ENCODE peak calls at places on chromosomes 5 and 9, in eight cellular contexts. K is fibroblast of villous mesenchyme, T is epithelial cell of proximal tubule, O is brain microvascular endothelial cell, V is A673, S is kidney epithelial cell, Y is AG04449, H is astrocyte of the spinal cord. I is an unnamed sample.

GRCh38 chr9:120783611-120784047 is 9.6 kb downstream of the FBXW2 start:
- DNase-seq in K (peak), T (peak), O (no peak), V (peak), S (peak), Y (peak), H (no peak), I (no peak)

GRCh38 chr5:74903165-74903787 is 37.1 kb upstream of the FAM169A start:
- DNase-seq in K (no peak), T (no peak), O (no peak), V (no peak), S (no peak), Y (no peak), H (no peak), I (peak)

GRCh38 chr5:33474004-33474403 is 33.2 kb downstream of the TARS1 start:
- DNase-seq in K (no peak), T (no peak), O (no peak), V (no peak), S (no peak), Y (no peak), H (no peak), I (no peak)

GRCh38 chr5:126745259-126745992 is 31.5 kb upstream of the LMNB1 start:
- DNase-seq in K (no peak), T (no peak), O (no peak), V (no peak), S (no peak), Y (no peak), H (no peak), I (no peak)

GRCh38 chr5:76999451-76999850 is 30.8 kb upstream of the AGGF1 start:
- DNase-seq in K (peak), T (no peak), O (peak), V (peak), S (peak), Y (peak), H (peak), I (no peak)

GRCh38 chr5:173581408-173582197 is 34.8 kb downstream of the BOD1 start:
- DNase-seq in K (peak), T (no peak), O (no peak), V (peak), S (no peak), Y (no peak), H (peak), I (peak)

GRCh38 chr5:120769291-120769872 is 305.3 kb downstream of the PRR16 start:
- DNase-seq in K (peak), T (no peak), O (no peak), V (peak), S (no peak), Y (peak), H (no peak), I (no peak)

GRCh38 chr5:30502277-30502676 is 691.2 kb upstream of the CDH6 start:
- DNase-seq in K (no peak), T (peak), O (peak), V (no peak), S (peak), Y (no peak), H (peak), I (no peak)

GRCh38 chr5:149240354-149240998 is 31.2 kb upstream of the AFAP1L1 start:
- DNase-seq in K (no peak), T (no peak), O (no peak), V (no peak), S (no peak), Y (no peak), H (no peak), I (peak)

GRCh38 chr5:45411971-45412612 is 284.1 kb downstream of the HCN1 start:
- DNase-seq in K (no peak), T (peak), O (no peak), V (peak), S (peak), Y (no peak), H (peak), I (no peak)

GRCh38 chr9:125493861-125494554 is 213.0 kb downstream of the MAPKAP1 start:
- DNase-seq in K (no peak), T (no peak), O (no peak), V (no peak), S (no peak), Y (peak), H (peak), I (no peak)

GRCh38 chr9:131971482-131972074 is 108.1 kb downstream of the MED27 start:
- DNase-seq in K (no peak), T (no peak), O (no peak), V (no peak), S (no peak), Y (no peak), H (no peak), I (no peak)

GRCh38 chr5:106822851-106823250 is 847.9 kb downstream of the EFNA5 start:
- DNase-seq in K (peak), T (no peak), O (no peak), V (no peak), S (no peak), Y (no peak), H (no peak), I (no peak)

GRCh38 chr5:137389042-137389441 is 110.1 kb downstream of the SPOCK1 start:
- DNase-seq in K (no peak), T (no peak), O (no peak), V (no peak), S (no peak), Y (no peak), H (no peak), I (no peak)

GRCh38 chr9:109451311-109452025 is 46.6 kb downstream of the PTPN3 start:
- DNase-seq in K (no peak), T (no peak), O (no peak), V (no peak), S (no peak), Y (no peak), H (no peak), I (no peak)

GRCh38 chr9:3699868-3700267 is 174.1 kb upstream of the RFX3 start:
- DNase-seq in K (no peak), T (no peak), O (no peak), V (no peak), S (no peak), Y (no peak), H (no peak), I (no peak)

GRCh38 chr5:135441919-135442318 is 5.2 kb downstream of the DCANP1 start:
- DNase-seq in K (no peak), T (no peak), O (no peak), V (no peak), S (no peak), Y (no peak), H (no peak), I (no peak)

GRCh38 chr9:94847486-94847885 is 121.0 kb downstream of the AOPEP start:
- DNase-seq in K (peak), T (peak), O (peak), V (peak), S (peak), Y (no peak), H (peak), I (no peak)

GRCh38 chr9:99030082-99030481 is 74.8 kb upstream of the TGFBR1 start:
- DNase-seq in K (peak), T (peak), O (peak), V (no peak), S (peak), Y (peak), H (peak), I (no peak)

GRCh38 chr5:135944967-135945560 is 9.7 kb downstream of the LECT2 start:
- DNase-seq in K (peak), T (peak), O (peak), V (peak), S (peak), Y (peak), H (peak), I (peak)

GRCh38 chr9:100352727-100353505 is at the start of gene TEX10:
- DNase-seq in K (peak), T (no peak), O (peak), V (peak), S (peak), Y (peak), H (peak), I (peak)

GRCh38 chr9:114238919-114239879 is 83.7 kb upstream of the ORM1 start:
- DNase-seq in K (peak), T (no peak), O (peak), V (peak), S (no peak), Y (no peak), H (peak), I (no peak)

GRCh38 chr5:152271420-152271819 is 133.7 kb downstream of the NMUR2 start:
- DNase-seq in K (no peak), T (no peak), O (peak), V (peak), S (no peak), Y (no peak), H (peak), I (peak)

GRCh38 chr5:132383261-132383660 is 13.8 kb downstream of the SLC22A5 start:
- DNase-seq in K (no peak), T (no peak), O (no peak), V (no peak), S (no peak), Y (no peak), H (no peak), I (no peak)

GRCh38 chr9:135254176-135255032 is 166.9 kb downstream of the OLFM1 start:
- DNase-seq in K (no peak), T (no peak), O (no peak), V (no peak), S (no peak), Y (no peak), H (no peak), I (no peak)

GRCh38 chr5:132221781-132222648 is 5.6 kb downstream of the P4HA2 start:
- DNase-seq in K (peak), T (no peak), O (no peak), V (no peak), S (no peak), Y (no peak), H (peak), I (no peak)

GRCh38 chr5:39560730-39561129 is 135.9 kb upstream of the DAB2 start:
- DNase-seq in K (no peak), T (no peak), O (no peak), V (no peak), S (no peak), Y (no peak), H (no peak), I (no peak)

GRCh38 chr5:52051759-52052158 is 668.5 kb downstream of the ISL1 start:
- DNase-seq in K (no peak), T (no peak), O (no peak), V (no peak), S (no peak), Y (no peak), H (no peak), I (no peak)

GRCh38 chr5:111530298-111530740 is 18.0 kb upstream of the STARD4 start:
- DNase-seq in K (peak), T (peak), O (peak), V (peak), S (peak), Y (peak), H (peak), I (peak)

GRCh38 chr9:71716138-71716909 is 52.0 kb downstream of the CEMIP2 start:
- DNase-seq in K (peak), T (no peak), O (no peak), V (peak), S (no peak), Y (no peak), H (peak), I (no peak)

GRCh38 chr9:33165263-33166151 is 1.6 kb downstream of the B4GALT1 start:
- DNase-seq in K (peak), T (no peak), O (peak), V (no peak), S (no peak), Y (no peak), H (peak), I (peak)

GRCh38 chr5:80141147-80141671 is 106.1 kb downstream of the THBS4 start:
- DNase-seq in K (peak), T (no peak), O (peak), V (no peak), S (no peak), Y (no peak), H (no peak), I (no peak)

GRCh38 chr9:94937214-94937903 is 210.9 kb downstream of the AOPEP start:
- DNase-seq in K (peak), T (no peak), O (peak), V (peak), S (peak), Y (peak), H (peak), I (no peak)

GRCh38 chr5:125484272-125485002 is 738.0 kb upstream of the ZNF608 start:
- DNase-seq in K (peak), T (peak), O (peak), V (peak), S (peak), Y (peak), H (peak), I (no peak)

GRCh38 chr9:75111019-75111622 is 22.8 kb downstream of the OSTF1 start:
- DNase-seq in K (no peak), T (no peak), O (no peak), V (no peak), S (no peak), Y (no peak), H (no peak), I (no peak)

GRCh38 chr5:132363431-132364112 is 5.9 kb upstream of the SLC22A5 start:
- DNase-seq in K (peak), T (peak), O (peak), V (peak), S (peak), Y (peak), H (peak), I (no peak)

GRCh38 chr9:87069690-87070089 is 122.4 kb upstream of the GAS1 start:
- DNase-seq in K (peak), T (no peak), O (no peak), V (no peak), S (no peak), Y (no peak), H (no peak), I (no peak)

GRCh38 chr9:78618735-78619134 is 321.8 kb downstream of the PSAT1 start:
- DNase-seq in K (no peak), T (no peak), O (no peak), V (no peak), S (no peak), Y (no peak), H (no peak), I (no peak)
- TF ChIP-seq CTCF in K (no peak), T (peak), O (peak), V (no peak), S (no peak), Y (no peak), H (no peak), I (no peak)

GRCh38 chr5:178489281-178489976 is 100.8 kb downstream of the COL23A1 start:
- DNase-seq in K (no peak), T (no peak), O (no peak), V (no peak), S (no peak), Y (no peak), H (no peak), I (no peak)

GRCh38 chr5:178490935-178491632 is 99.1 kb downstream of the COL23A1 start:
- DNase-seq in K (no peak), T (no peak), O (no peak), V (no peak), S (no peak), Y (no peak), H (no peak), I (no peak)

GRCh38 chr5:178487911-178488310 is 102.3 kb downstream of the COL23A1 start:
- DNase-seq in K (no peak), T (no peak), O (no peak), V (peak), S (no peak), Y (no peak), H (no peak), I (no peak)

GRCh38 chr5:178486305-178486704 is 103.9 kb downstream of the COL23A1 start:
- DNase-seq in K (no peak), T (no peak), O (no peak), V (no peak), S (no peak), Y (no peak), H (no peak), I (no peak)

GRCh38 chr5:178488696-178489095 is 101.5 kb downstream of the COL23A1 start:
- DNase-seq in K (no peak), T (no peak), O (no peak), V (no peak), S (no peak), Y (no peak), H (no peak), I (no peak)
- H3K4me3 ChIP-seq in K (no peak), T (no peak), O (no peak), V (no peak), S (no peak), Y (no peak), H (no peak), I (no peak)

GRCh38 chr5:171285465-171285864 is 23.6 kb upstream of the TLX3 start:
- DNase-seq in K (no peak), T (no peak), O (no peak), V (no peak), S (no peak), Y (no peak), H (no peak), I (no peak)
- TF ChIP-seq CTCF in K (no peak), T (no peak), O (no peak), V (no peak), S (no peak), Y (no peak), H (no peak), I (no peak)

DNA sequence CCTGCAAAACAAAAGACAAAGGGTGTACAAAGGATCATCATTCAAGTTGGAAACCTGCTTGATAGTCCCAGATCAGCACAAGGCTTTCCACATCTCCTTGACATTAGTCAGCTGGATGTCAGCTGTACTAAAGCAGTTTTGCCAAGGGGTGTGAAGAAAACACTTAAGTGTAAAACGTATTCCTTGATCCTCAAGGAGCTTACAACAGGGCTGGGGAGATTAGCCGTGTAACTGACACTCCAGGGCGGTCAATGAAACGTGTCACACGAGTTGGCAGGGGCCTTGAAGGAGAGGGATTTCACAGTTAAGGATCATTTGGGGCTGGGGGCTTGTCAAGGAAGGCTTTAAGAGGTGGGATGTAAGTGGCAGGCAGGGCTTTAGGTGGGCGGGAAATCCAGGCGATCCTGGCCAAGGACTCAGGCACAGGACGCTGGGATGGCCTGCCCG is 421 bp upstream of the CNTLN start:
- DNase-seq in K (peak), T (no peak), O (no peak), V (peak), S (no peak), Y (no peak), H (no peak), I (no peak)
- H3K4me3 ChIP-seq in K (peak), T (peak), O (peak), V (peak), S (peak), Y (peak), H (peak), I (peak)

DNA sequence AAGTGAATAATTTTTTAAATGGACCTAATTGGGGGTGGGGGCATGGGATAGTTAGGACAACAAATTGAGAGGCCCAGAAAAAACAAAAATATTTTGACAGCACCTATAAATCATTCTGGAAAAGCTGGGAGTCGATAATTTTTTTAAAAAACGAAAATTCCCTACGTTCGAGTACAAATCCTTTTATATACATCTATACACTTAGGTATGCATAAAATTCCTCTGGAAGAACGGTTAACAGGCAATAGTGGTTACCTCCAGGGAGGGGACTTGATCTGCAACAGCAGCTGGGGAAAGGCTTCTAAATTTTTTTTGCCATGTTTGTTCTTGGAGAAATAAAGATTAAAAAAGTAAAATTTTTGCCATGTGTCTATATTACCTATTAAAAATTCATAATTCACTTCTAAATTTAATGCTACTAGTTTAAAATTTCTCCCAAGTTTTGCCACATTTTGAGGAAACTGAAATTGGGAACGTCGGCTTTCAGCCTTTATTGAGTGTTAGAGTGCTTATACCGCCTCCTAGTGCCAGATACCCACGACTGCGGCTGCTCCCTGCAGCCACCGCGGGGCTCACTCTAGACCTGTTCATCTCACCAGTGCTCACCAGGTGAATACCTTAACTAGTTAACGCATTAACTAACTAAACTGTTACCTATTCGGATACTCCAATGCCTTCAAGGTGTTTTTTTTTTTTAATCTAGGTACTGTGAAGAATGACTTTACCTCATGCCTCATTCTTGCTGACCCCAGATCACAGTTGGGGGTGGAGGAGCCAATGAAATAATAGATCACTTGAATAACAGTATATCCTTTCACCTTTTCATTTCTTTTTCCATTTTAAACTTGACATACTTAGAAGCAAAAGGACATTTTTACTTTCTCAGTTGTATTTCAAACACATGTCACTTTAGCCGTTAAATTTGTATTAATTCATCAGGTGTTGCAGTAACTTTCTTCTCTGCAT is 1.8 kb upstream of the BHMT start:
- DNase-seq in K (no peak), T (no peak), O (no peak), V (no peak), S (no peak), Y (no peak), H (no peak), I (peak)
- TF ChIP-seq CTCF in K (peak), T (peak), O (peak), V (peak), S (peak), Y (no peak), H (peak), I (peak)

I was measured in GM12865.